ENCODE peak calls at places on chromosomes 4 and X, in ten cellular contexts. L is neural crest cell, R is upper lobe of left lung, X is tibial nerve, E is GM12865, H is lung, T is glutamatergic neuron, Y is IMR-90, Z is AG09319, V is epithelial cell of proximal tubule. C is an unnamed sample.

GRCh38 chr4:184383497-184384055 is 90.8 kb downstream of the IRF2 start:
- DNase-seq in H (no peak), T (peak; percentile 36), V (peak; percentile 89), L (no peak), Y (peak; percentile 99), X (no peak), E (no peak), R (no peak), Z (peak; percentile 69), C (peak; percentile 90)

GRCh38 chr4:95504488-95504887 is 44.3 kb downstream of the UNC5C start:
- DNase-seq in H (no peak), X (no peak), R (no peak), E (no peak), V (no peak), L (no peak), Z (no peak), T (no peak), Y (no peak), C (no peak)

GRCh38 chrX:39874202-39874816 is 223.4 kb downstream of the BCOR start:
- DNase-seq in T (no peak), V (no peak), X (no peak), H (no peak), E (peak; percentile 95), Z (no peak), R (no peak), L (no peak), Y (peak; percentile 26), C (peak; percentile 74)

GRCh38 chrX:150028692-150029091 is 90.4 kb upstream of the EOLA2 start:
- DNase-seq in R (no peak), X (no peak), Y (no peak), V (no peak), E (peak; percentile 4), T (no peak), H (no peak), Z (no peak), L (no peak), C (no peak)

GRCh38 chr4:129583868-129584267 is 487.9 kb downstream of the C4orf33 start:
- DNase-seq in H (no peak), X (peak; percentile 16), Y (no peak), Z (peak; percentile 22), T (no peak), V (no peak), E (no peak), L (no peak), R (no peak), C (no peak)

GRCh38 chr4:109302366-109303140 is at the start of gene COL25A1:
- DNase-seq in T (peak; percentile 84), L (peak; percentile 82), X (no peak), E (peak; percentile 33), V (no peak), H (peak; percentile 47), Y (peak; percentile 16), Z (no peak), R (peak; percentile 89), C (no peak)

GRCh38 chr4:25568788-25569231 is 86.8 kb upstream of the SLC34A2 start:
- DNase-seq in T (no peak), Y (no peak), R (no peak), X (no peak), H (peak; percentile 40), Z (no peak), L (no peak), E (no peak), V (no peak), C (no peak)

GRCh38 chr4:4995103-4995761 is 24.0 kb downstream of the CYTL1 start:
- DNase-seq in X (peak; percentile 49), Z (peak; percentile 40), E (peak; percentile 70), H (peak; percentile 63), R (no peak), Y (peak; percentile 58), L (peak; percentile 80), T (peak; percentile 85), V (no peak), C (peak; percentile 81)

GRCh38 chr4:28702571-28702970 is 1841.9 kb downstream of the STIM2 start:
- DNase-seq in Y (peak; percentile 4), T (no peak), R (no peak), Z (no peak), L (no peak), X (no peak), E (no peak), V (no peak), H (no peak), C (no peak)

GRCh38 chr4:102675142-102675541 is 85.6 kb downstream of the MANBA start:
- DNase-seq in Z (no peak), E (no peak), H (no peak), L (no peak), X (no peak), T (no peak), V (no peak), R (no peak), Y (peak; percentile 72), C (no peak)

DNA sequence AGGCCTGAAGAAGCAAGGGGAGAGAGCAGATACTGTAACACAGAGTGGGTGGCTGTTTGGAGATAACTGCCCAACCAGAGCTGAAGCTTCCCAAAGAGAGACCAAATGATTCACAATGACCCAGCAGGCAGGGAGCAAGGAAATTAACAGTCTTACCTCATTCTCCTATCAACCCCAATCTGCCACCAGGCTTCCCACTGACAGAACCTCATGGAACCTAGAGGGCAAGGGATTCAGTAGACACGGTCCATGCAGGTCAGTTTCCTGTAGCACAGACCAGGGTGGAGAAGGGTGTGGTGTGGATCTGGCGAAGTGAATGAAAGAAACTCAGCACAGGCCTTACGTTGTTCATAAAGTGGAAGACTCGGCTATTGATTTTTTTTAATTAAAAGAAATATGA is 60.7 kb upstream of the ALB start:
- DNase-seq in L (no peak), R (no peak), H (no peak), X (no peak), Y (no peak), T (no peak), E (no peak), V (no peak), Z (no peak), C (no peak)
- TF ChIP-seq CTCF in L (no peak), R (no peak), H (no peak), X (no peak), Y (no peak), T (no peak), E (no peak), V (no peak), Z (no peak), C (no peak)

DNA sequence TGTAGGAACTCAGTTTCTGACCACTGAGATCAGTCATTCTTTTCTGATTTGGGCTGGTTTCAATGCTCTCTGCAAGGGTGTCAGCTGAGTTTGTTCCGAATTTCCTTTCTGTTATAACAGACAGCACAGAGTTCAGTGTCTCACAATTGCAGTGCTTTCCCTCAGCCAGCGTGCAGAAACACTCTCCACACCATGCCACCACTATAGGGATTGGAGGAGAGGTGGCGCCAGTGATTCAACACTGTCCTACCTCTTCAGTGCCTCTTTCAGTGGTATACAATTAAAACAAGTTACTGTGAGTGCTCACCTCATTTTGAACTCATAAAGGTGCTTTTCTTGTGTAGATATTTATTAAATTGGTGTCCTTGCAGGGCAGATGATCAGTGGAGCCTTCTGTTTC is 413.2 kb upstream of the CXorf51B start:
- DNase-seq in X (no peak), R (no peak), T (no peak), Z (no peak), Y (no peak), V (no peak), E (no peak), L (no peak), H (no peak), C (no peak)
- TF ChIP-seq CTCF in X (no peak), R (no peak), T (no peak), Z (no peak), Y (no peak), V (no peak), E (no peak), L (no peak), H (no peak), C (no peak)

DNA sequence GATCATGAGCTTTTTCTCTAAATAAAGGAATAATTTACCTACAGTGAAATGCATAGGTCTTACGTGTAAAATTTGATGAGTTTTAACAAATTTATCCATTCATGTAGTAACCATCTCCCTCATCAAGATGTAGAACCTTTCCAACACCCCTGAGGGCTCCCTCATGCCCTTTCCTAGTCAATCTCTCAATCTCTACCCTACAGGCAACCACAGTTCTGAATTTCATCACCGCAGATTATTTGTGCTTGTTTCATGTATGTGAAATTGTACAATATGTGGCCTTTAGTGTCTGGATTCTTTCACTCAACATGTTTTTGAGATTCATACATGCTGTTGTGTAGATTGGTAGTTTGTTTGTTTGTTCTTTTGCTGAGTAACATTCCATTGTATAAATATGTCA is 2.1 kb downstream of the VGLL1 start:
- DNase-seq in X (no peak), E (no peak), L (no peak), Y (no peak), V (no peak), H (no peak), T (no peak), Z (no peak), R (no peak), C (no peak)
- TF ChIP-seq CTCF in X (no peak), E (no peak), L (no peak), Y (no peak), V (no peak), H (no peak), T (no peak), Z (no peak), R (no peak), C (no peak)

GRCh38 chr4:91116861-91117260 is 989.7 kb downstream of the CCSER1 start:
- DNase-seq in Z (no peak), E (peak; percentile 2), H (no peak), Y (no peak), X (no peak), R (no peak), L (no peak), V (no peak), T (no peak), C (peak; percentile 48)

GRCh38 chr4:91111556-91111955 is 984.4 kb downstream of the CCSER1 start:
- DNase-seq in Z (no peak), Y (no peak), V (no peak), E (no peak), H (no peak), T (no peak), X (no peak), R (no peak), L (no peak), C (no peak)

GRCh38 chr4:91114386-91114785 is 987.2 kb downstream of the CCSER1 start:
- DNase-seq in R (no peak), Z (no peak), E (no peak), X (no peak), Y (no peak), T (no peak), L (no peak), H (no peak), V (no peak), C (no peak)

GRCh38 chr4:91108751-91109150 is 981.6 kb downstream of the CCSER1 start:
- DNase-seq in T (no peak), Z (no peak), E (no peak), Y (no peak), V (no peak), X (no peak), R (no peak), H (no peak), L (no peak), C (no peak)

DNA sequence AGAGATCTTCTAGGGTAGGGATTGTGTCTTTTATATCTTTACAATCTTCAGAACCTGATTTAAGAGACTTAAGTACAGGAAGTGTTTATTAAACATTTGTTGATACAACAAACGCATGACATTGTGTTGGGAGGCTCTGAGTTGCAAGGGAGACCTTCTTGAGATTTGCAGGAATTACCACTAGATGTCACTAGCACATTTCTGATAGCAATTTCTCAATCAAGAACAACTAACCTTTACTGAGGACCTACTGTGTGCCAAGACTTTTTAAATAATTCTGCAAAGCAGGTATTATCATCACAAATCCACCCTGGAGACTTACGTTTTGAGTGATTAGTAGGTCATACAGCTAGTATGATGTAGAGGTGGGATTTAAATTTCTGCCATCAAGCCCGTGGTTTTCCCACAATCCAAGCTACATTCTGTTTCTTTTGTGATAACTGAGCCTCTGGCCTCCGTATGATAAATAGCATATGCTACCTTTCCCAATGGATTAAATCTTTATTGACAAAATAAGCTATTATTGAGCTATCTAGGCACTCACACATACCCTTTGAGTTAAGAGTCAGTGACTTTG is 986.0 kb downstream of the CCSER1 start:
- DNase-seq in Y (peak; percentile 6), X (no peak), H (no peak), E (peak; percentile 52), T (no peak), V (no peak), R (no peak), L (no peak), Z (no peak), C (peak; percentile 50)
- TF ChIP-seq CTCF in Y (peak; percentile 40), X (peak; percentile 30), H (no peak), E (peak; percentile 44), T (peak; percentile 59), V (peak; percentile 82), R (no peak), L (peak; percentile 78), Z (peak; percentile 9), C (peak; percentile 78)

C was measured in PC-3.